ENCODE peak calls at places on chromosomes 13 and 19, in seven cellular contexts. X is HFF-Myc; P is K562; N is NCI-H1092 treated with DMSO at 0.1 percent for 48 hours; H is putamen; S is stimulated activated CD8-positive, alpha-beta memory T cell treated with anti-CD3 and anti-CD28 coated beads, Interleukin-7, amount 100 ng/mL, for 4 hours; F is RWPE1. Q is an unnamed sample.

GRCh38 chr19:10317045-10317856 is 1.4 kb upstream of the FDX2 start:
- DNase-seq in H (no peak), P (no peak), N (no peak), S (no peak), F (no peak), X (no peak), Q (no peak)

GRCh38 chr13:96391606-96392005 is 301.7 kb downstream of the HS6ST3 start:
- DNase-seq in P (no peak), H (peak), S (no peak), N (no peak), X (no peak), F (no peak), Q (no peak)

GRCh38 chr13:20702945-20703784 is at the start of gene IL17D:
- DNase-seq in P (peak), S (peak), N (peak), H (peak), X (no peak), F (peak), Q (no peak)

GRCh38 chr13:83732755-83733154 is 149.5 kb downstream of the SLITRK1 start:
- DNase-seq in P (no peak), H (no peak), S (no peak), X (no peak), N (no peak), F (no peak), Q (peak)

GRCh38 chr19:1503089-1503924 is 9.5 kb downstream of the ADAMTSL5 start:
- DNase-seq in N (no peak), S (peak), X (no peak), H (no peak), F (no peak), P (peak), Q (peak)

GRCh38 chr19:49271080-49271753 is 53.8 kb downstream of the SLC6A16 start:
- DNase-seq in X (no peak), F (no peak), S (no peak), H (no peak), N (no peak), P (no peak), Q (no peak)

GRCh38 chr13:110548891-110549794 is 12.4 kb downstream of the RAB20 start:
- DNase-seq in H (no peak), S (no peak), X (no peak), N (no peak), P (no peak), F (no peak), Q (no peak)

GRCh38 chr13:106906431-106906996 is 338.6 kb upstream of the ARGLU1 start:
- DNase-seq in N (no peak), S (no peak), H (no peak), P (no peak), F (no peak), X (no peak), Q (no peak)

GRCh38 chr13:29901714-29902631 is 51.6 kb upstream of the UBL3 start:
- DNase-seq in P (no peak), X (peak), N (no peak), H (no peak), F (peak), S (peak), Q (no peak)

GRCh38 chr13:31042501-31043165 is 110.2 kb downstream of the TEX26 start:
- DNase-seq in P (no peak), F (no peak), X (no peak), S (no peak), N (no peak), H (no peak), Q (no peak)

GRCh38 chr19:28399187-28399586 is 813.8 kb downstream of the UQCRFS1 start:
- DNase-seq in P (no peak), S (no peak), H (no peak), F (no peak), X (no peak), N (no peak), Q (no peak)

Q was measured in pons.